ENCODE peak calls at places on chromosomes 16 and 17, in six cellular contexts. I is H1, V is HCT116, H is GM12878, U is HepG2, L is K562. G is an unnamed sample.

GRCh38 chr17:2138318-2138717 is 83.4 kb downstream of the HIC1 start:
- DNase-seq in L (peak), V (no peak), H (peak), I (no peak), U (no peak), G (no peak)

GRCh38 chr17:7307686-7308624 is 527 bp downstream of the EIF5A start:
- DNase-seq in L (peak), V (no peak), H (no peak), I (no peak), U (no peak), G (no peak)

GRCh38 chr17:43025766-43026537 is 921 bp downstream of the RND2 start:
- DNase-seq in U (no peak), V (no peak), H (no peak), I (no peak), L (no peak), G (no peak)

GRCh38 chr17:74340470-74341023 is 14.5 kb downstream of the KIF19 start:
- DNase-seq in H (no peak), I (no peak), V (no peak), U (peak), L (no peak), G (no peak)

GRCh38 chr17:81271226-81271625 is 23.9 kb downstream of the SLC38A10 start:
- DNase-seq in U (no peak), L (no peak), I (no peak), H (no peak), V (no peak), G (no peak)

GRCh38 chr16:79651363-79651762 is 50.8 kb upstream of the MAF start:
- DNase-seq in H (no peak), L (no peak), I (no peak), V (no peak), U (no peak), G (no peak)

GRCh38 chr17:38916771-38917170 is 8.6 kb upstream of the LASP1NB start:
- DNase-seq in V (no peak), U (no peak), I (no peak), L (no peak), H (no peak), G (no peak)

GRCh38 chr16:49590166-49590871 is 216.7 kb downstream of the C16orf78 start:
- DNase-seq in I (no peak), H (no peak), V (no peak), U (no peak), L (no peak), G (no peak)

GRCh38 chr17:36546418-36547093 is 1.8 kb downstream of the GGNBP2 start:
- DNase-seq in U (no peak), L (no peak), H (no peak), I (no peak), V (no peak), G (no peak)

DNA sequence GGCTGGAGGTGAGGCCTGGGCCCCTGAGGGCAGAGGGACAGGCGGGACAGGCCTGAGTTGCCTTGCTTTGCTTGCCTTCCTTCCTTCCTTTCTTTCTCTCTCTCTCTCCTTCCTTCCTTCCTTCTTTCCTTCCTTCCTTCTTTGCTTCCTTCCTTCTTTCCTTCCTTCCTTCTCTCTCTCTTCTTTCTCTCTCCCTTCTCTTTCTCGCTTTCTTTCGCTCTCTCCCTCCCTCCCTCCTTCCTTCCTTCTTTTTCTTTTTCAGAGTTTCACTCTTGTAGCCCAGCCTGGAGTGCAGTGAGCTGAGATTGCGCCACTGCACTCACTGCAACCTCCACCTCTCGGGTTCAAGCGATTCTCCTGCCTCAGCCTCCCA is 17.9 kb downstream of the FOXJ1 start:
- DNase-seq in U (no peak), H (no peak), I (no peak), L (no peak), V (no peak), G (no peak)
- H3K9ac ChIP-seq in U (no peak), H (no peak), I (no peak), L (no peak), V (no peak), G (no peak)

GRCh38 chr17:34383225-34383615 is 20.2 kb upstream of the CCL1 start:
- DNase-seq in L (no peak), U (no peak), V (no peak), I (no peak), H (no peak), G (no peak)
- H3K4me3 ChIP-seq in L (no peak), U (no peak), V (no peak), I (no peak), H (no peak), G (no peak)

GRCh38 chr17:5561736-5562135 is 22.6 kb downstream of the NLRP1 start:
- DNase-seq in I (no peak), L (no peak), U (no peak), V (no peak), H (no peak), G (no peak)
- TF ChIP-seq ZNF274 in I (no peak), L (no peak), U (no peak), V (no peak), H (no peak), G (no peak)

DNA sequence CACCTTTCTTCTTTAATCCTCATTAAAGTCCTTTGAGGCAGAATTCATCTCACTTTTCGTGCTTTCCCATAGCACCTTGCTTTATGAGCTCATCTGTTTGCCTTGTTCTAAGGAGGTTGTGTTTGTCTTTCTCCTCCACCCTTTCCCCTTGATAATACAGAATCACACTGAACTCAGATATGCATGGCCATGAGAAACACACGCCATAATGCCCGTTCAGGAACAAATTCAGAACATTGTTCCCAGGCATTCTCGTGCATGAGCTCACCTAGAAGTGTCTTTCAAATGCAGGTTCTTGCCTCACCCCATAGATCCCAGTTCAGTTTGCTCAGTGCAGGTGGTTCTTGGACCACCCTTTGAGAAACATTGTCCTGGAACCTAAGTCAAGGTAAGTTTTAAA is 71.1 kb downstream of the TMEM114 start:
- DNase-seq in H (no peak), I (no peak), U (no peak), V (no peak), L (no peak), G (no peak)
- H3K9ac ChIP-seq in H (no peak), I (no peak), U (no peak), V (no peak), L (no peak), G (no peak)

GRCh38 chr17:75842963-75843576 is 1.1 kb downstream of the UNC13D start:
- DNase-seq in I (no peak), V (no peak), H (no peak), L (peak), U (no peak), G (no peak)
- H3K4me3 ChIP-seq in I (no peak), V (no peak), H (peak), L (peak), U (peak), G (no peak)

GRCh38 chr17:44688675-44689491 is 693 bp downstream of the CCDC43 start:
- DNase-seq in V (no peak), U (peak), I (no peak), L (no peak), H (no peak), G (no peak)
- TF ChIP-seq ZNF274 in V (no peak), U (no peak), I (no peak), L (no peak), H (no peak), G (no peak)